ENCODE peak calls at places on chromosome 1, in eight cellular contexts. One of them, this sample, is unnamed.

GRCh38 chr1:173663159-173663558 is 6.5 kb downstream of the ANKRD45 start:
- DNase-seq in COLO829: no peak
- DNase-seq in fibroblast of mammary gland: no peak
- DNase-seq in activated T-cell treated with anti-CD3 and anti-CD28 coated beads, Interleukin-2, amount 50 U/mL, for 72 hours: no peak
- DNase-seq in ureter: no peak
- DNase-seq in GM13977: no peak
- DNase-seq in pancreas: no peak
- DNase-seq in breast epithelium: no peak
- DNase-seq in this sample: no peak

GRCh38 chr1:248825909-248826760 is at the start of gene SH3BP5L:
- DNase-seq in activated T-cell treated with anti-CD3 and anti-CD28 coated beads, Interleukin-2, amount 50 U/mL, for 72 hours: peak
- DNase-seq in breast epithelium: peak
- DNase-seq in pancreas: peak
- DNase-seq in COLO829: peak
- DNase-seq in fibroblast of mammary gland: peak
- DNase-seq in GM13977: peak
- DNase-seq in ureter: peak
- DNase-seq in this sample: peak

GRCh38 chr1:98865796-98866195 is 138.9 kb downstream of the PLPPR5 start:
- DNase-seq in pancreas: no peak
- DNase-seq in activated T-cell treated with anti-CD3 and anti-CD28 coated beads, Interleukin-2, amount 50 U/mL, for 72 hours: no peak
- DNase-seq in ureter: no peak
- DNase-seq in breast epithelium: no peak
- DNase-seq in COLO829: no peak
- DNase-seq in GM13977: no peak
- DNase-seq in fibroblast of mammary gland: no peak
- DNase-seq in this sample: no peak

GRCh38 chr1:37999434-38000232 is 5.7 kb downstream of the FHL3 start:
- DNase-seq in pancreas: no peak
- DNase-seq in fibroblast of mammary gland: peak
- DNase-seq in activated T-cell treated with anti-CD3 and anti-CD28 coated beads, Interleukin-2, amount 50 U/mL, for 72 hours: peak
- DNase-seq in COLO829: no peak
- DNase-seq in GM13977: no peak
- DNase-seq in breast epithelium: peak
- DNase-seq in ureter: peak
- DNase-seq in this sample: no peak

GRCh38 chr1:209398330-209398991 is 185.1 kb upstream of the CAMK1G start:
- DNase-seq in breast epithelium: peak
- DNase-seq in activated T-cell treated with anti-CD3 and anti-CD28 coated beads, Interleukin-2, amount 50 U/mL, for 72 hours: peak
- DNase-seq in COLO829: peak
- DNase-seq in pancreas: no peak
- DNase-seq in fibroblast of mammary gland: peak
- DNase-seq in GM13977: no peak
- DNase-seq in ureter: peak
- DNase-seq in this sample: no peak

GRCh38 chr1:83515566-83516169 is 483.3 kb downstream of the TTLL7 start:
- DNase-seq in breast epithelium: no peak
- DNase-seq in COLO829: no peak
- DNase-seq in GM13977: no peak
- DNase-seq in ureter: no peak
- DNase-seq in pancreas: no peak
- DNase-seq in activated T-cell treated with anti-CD3 and anti-CD28 coated beads, Interleukin-2, amount 50 U/mL, for 72 hours: no peak
- DNase-seq in fibroblast of mammary gland: peak
- DNase-seq in this sample: no peak

GRCh38 chr1:237025358-237026074 is 16.5 kb upstream of the RYR2 start:
- DNase-seq in activated T-cell treated with anti-CD3 and anti-CD28 coated beads, Interleukin-2, amount 50 U/mL, for 72 hours: no peak
- DNase-seq in GM13977: no peak
- DNase-seq in pancreas: no peak
- DNase-seq in fibroblast of mammary gland: no peak
- DNase-seq in breast epithelium: no peak
- DNase-seq in COLO829: no peak
- DNase-seq in ureter: no peak
- DNase-seq in this sample: no peak

GRCh38 chr1:210801501-210801900 is 332.4 kb downstream of the KCNH1 start:
- DNase-seq in GM13977: no peak
- DNase-seq in breast epithelium: no peak
- DNase-seq in activated T-cell treated with anti-CD3 and anti-CD28 coated beads, Interleukin-2, amount 50 U/mL, for 72 hours: no peak
- DNase-seq in fibroblast of mammary gland: no peak
- DNase-seq in pancreas: no peak
- DNase-seq in ureter: no peak
- DNase-seq in COLO829: no peak
- DNase-seq in this sample: no peak

GRCh38 chr1:27446491-27447020 is 43.4 kb downstream of the WASF2 start:
- DNase-seq in fibroblast of mammary gland: no peak
- DNase-seq in pancreas: no peak
- DNase-seq in GM13977: no peak
- DNase-seq in COLO829: no peak
- DNase-seq in breast epithelium: no peak
- DNase-seq in ureter: no peak
- DNase-seq in activated T-cell treated with anti-CD3 and anti-CD28 coated beads, Interleukin-2, amount 50 U/mL, for 72 hours: no peak
- DNase-seq in this sample: no peak

GRCh38 chr1:114023377-114023776 is 44.1 kb downstream of the OLFML3 start:
- DNase-seq in breast epithelium: no peak
- DNase-seq in pancreas: no peak
- DNase-seq in COLO829: no peak
- DNase-seq in fibroblast of mammary gland: no peak
- DNase-seq in activated T-cell treated with anti-CD3 and anti-CD28 coated beads, Interleukin-2, amount 50 U/mL, for 72 hours: no peak
- DNase-seq in ureter: no peak
- DNase-seq in GM13977: no peak
- DNase-seq in this sample: no peak

GRCh38 chr1:226681652-226682493 is 57.2 kb downstream of the ITPKB start:
- DNase-seq in fibroblast of mammary gland: no peak
- DNase-seq in COLO829: no peak
- DNase-seq in pancreas: no peak
- DNase-seq in breast epithelium: no peak
- DNase-seq in GM13977: no peak
- DNase-seq in ureter: no peak
- DNase-seq in activated T-cell treated with anti-CD3 and anti-CD28 coated beads, Interleukin-2, amount 50 U/mL, for 72 hours: no peak
- DNase-seq in this sample: no peak

GRCh38 chr1:22687191-22687590 is 23.4 kb upstream of the EPHB2 start:
- DNase-seq in ureter: no peak
- DNase-seq in activated T-cell treated with anti-CD3 and anti-CD28 coated beads, Interleukin-2, amount 50 U/mL, for 72 hours: no peak
- DNase-seq in pancreas: no peak
- DNase-seq in breast epithelium: no peak
- DNase-seq in fibroblast of mammary gland: no peak
- DNase-seq in COLO829: no peak
- DNase-seq in GM13977: no peak
- DNase-seq in this sample: no peak

GRCh38 chr1:241460098-241460873 is 59.3 kb downstream of the FH start:
- DNase-seq in ureter: no peak
- DNase-seq in COLO829: no peak
- DNase-seq in breast epithelium: no peak
- DNase-seq in GM13977: no peak
- DNase-seq in pancreas: no peak
- DNase-seq in activated T-cell treated with anti-CD3 and anti-CD28 coated beads, Interleukin-2, amount 50 U/mL, for 72 hours: no peak
- DNase-seq in fibroblast of mammary gland: no peak
- DNase-seq in this sample: no peak

GRCh38 chr1:198726455-198726854 is 87.6 kb downstream of the PTPRC start:
- DNase-seq in pancreas: no peak
- DNase-seq in fibroblast of mammary gland: peak
- DNase-seq in activated T-cell treated with anti-CD3 and anti-CD28 coated beads, Interleukin-2, amount 50 U/mL, for 72 hours: no peak
- DNase-seq in breast epithelium: no peak
- DNase-seq in COLO829: no peak
- DNase-seq in GM13977: no peak
- DNase-seq in ureter: no peak
- DNase-seq in this sample: no peak

GRCh38 chr1:64744492-64745180 is at the start of gene RAVER2:
- DNase-seq in COLO829: no peak
- DNase-seq in GM13977: peak
- DNase-seq in breast epithelium: peak
- DNase-seq in activated T-cell treated with anti-CD3 and anti-CD28 coated beads, Interleukin-2, amount 50 U/mL, for 72 hours: peak
- DNase-seq in fibroblast of mammary gland: peak
- DNase-seq in pancreas: peak
- DNase-seq in ureter: peak
- DNase-seq in this sample: no peak